ENCODE peak calls at places on chromosomes 5 and 9, in five cellular contexts. V is cardiac muscle cell, I is HFFc6, K is fibroblast of lung, B is adrenal gland. F is an unnamed sample.
A peak's percentile ranks its signal among the peaks of the same experiment; 100 is the strongest.

GRCh38 chr9:33408087-33408486 is 5.7 kb upstream of the AQP7 start:
- DNase-seq in I (no peak), V (no peak), B (no peak), K (no peak), F (peak; percentile 58)

GRCh38 chr9:93262537-93263310 is 78.8 kb downstream of the WNK2 start:
- DNase-seq in I (no peak), K (no peak), V (no peak), B (peak; percentile 27), F (no peak)

GRCh38 chr9:37732086-37732744 is 21.4 kb upstream of the TRMT10B start:
- DNase-seq in K (no peak), V (no peak), B (no peak), I (no peak), F (no peak)

GRCh38 chr5:79395296-79395695 is 118.6 kb downstream of the HOMER1 start:
- DNase-seq in V (no peak), K (no peak), I (no peak), B (no peak), F (no peak)

GRCh38 chr5:67886761-67887160 is 328.8 kb upstream of the PIK3R1 start:
- DNase-seq in K (no peak), V (no peak), I (no peak), B (no peak), F (no peak)

GRCh38 chr9:38036359-38037084 is 32.5 kb downstream of the SHB start:
- DNase-seq in V (peak; percentile 77), I (peak; percentile 58), B (peak; percentile 66), K (no peak), F (no peak)

GRCh38 chr9:21812415-21812814 is 10.0 kb downstream of the MTAP start:
- DNase-seq in K (no peak), I (peak; percentile 69), V (peak; percentile 50), B (no peak), F (peak; percentile 82)

GRCh38 chr9:87834357-87834756 is 48.3 kb upstream of the SPATA31E1 start:
- DNase-seq in I (no peak), B (no peak), V (peak; percentile 7), K (no peak), F (no peak)

GRCh38 chr9:119216891-119217290 is 152.3 kb downstream of the BRINP1 start:
- DNase-seq in K (no peak), B (peak; percentile 85), I (no peak), V (peak; percentile 1), F (no peak)

GRCh38 chr5:141084487-141084989 is 9.9 kb upstream of the PCDHB2 start:
- DNase-seq in B (peak; percentile 58), K (peak; percentile 43), V (peak; percentile 41), I (peak; percentile 71), F (peak; percentile 59)

GRCh38 chr5:179762781-179763176 is 30.2 kb downstream of the MAML1 start:
- DNase-seq in I (peak; percentile 47), V (peak; percentile 32), B (no peak), K (peak; percentile 78), F (peak; percentile 56)

GRCh38 chr5:67166460-67166871 is 30.1 kb downstream of the CD180 start:
- DNase-seq in I (no peak), K (no peak), B (peak; percentile 71), V (no peak), F (no peak)

GRCh38 chr5:79146352-79146751 is 34.7 kb downstream of the BHMT start:
- DNase-seq in V (peak; percentile 41), I (no peak), B (no peak), K (peak; percentile 5), F (peak; percentile 76)

GRCh38 chr5:102811962-102812361 is 56.9 kb downstream of the PAM start:
- DNase-seq in V (no peak), B (no peak), K (peak; percentile 70), I (peak; percentile 46), F (peak; percentile 70)

GRCh38 chr5:151284392-151284967 is 19.1 kb downstream of the SLC36A3 start:
- DNase-seq in K (no peak), V (no peak), B (no peak), I (no peak), F (no peak)

GRCh38 chr9:110919609-110920008 is 118.7 kb downstream of the LPAR1 start:
- DNase-seq in I (peak; percentile 85), K (peak; percentile 92), B (no peak), V (peak; percentile 84), F (peak; percentile 26)

GRCh38 chr5:167582263-167582662 is 709.2 kb upstream of the WWC1 start:
- DNase-seq in V (peak; percentile 52), I (peak; percentile 26), K (peak; percentile 40), B (no peak), F (peak; percentile 57)

GRCh38 chr9:20236676-20237075 is 385.6 kb downstream of the MLLT3 start:
- DNase-seq in V (no peak), B (no peak), I (no peak), K (no peak), F (peak; percentile 93)

GRCh38 chr5:102718819-102719218 is 36.3 kb upstream of the PAM start:
- DNase-seq in V (no peak), I (peak; percentile 26), K (no peak), B (no peak), F (peak; percentile 59)

GRCh38 chr5:139132515-139132914 is 65.7 kb downstream of the SIL1 start:
- DNase-seq in B (no peak), K (no peak), I (no peak), V (no peak), F (no peak)

GRCh38 chr9:124390812-124391658 is 24.2 kb downstream of the PSMB7 start:
- DNase-seq in B (no peak), K (peak; percentile 72), I (no peak), V (no peak), F (peak; percentile 61)

GRCh38 chr5:10757043-10757442 is 4.0 kb downstream of the DAP start:
- DNase-seq in I (no peak), V (no peak), B (no peak), K (no peak), F (no peak)

GRCh38 chr5:139668064-139668880 is 20.1 kb downstream of the CXXC5 start:
- DNase-seq in B (no peak), K (peak; percentile 42), V (peak; percentile 57), I (peak; percentile 65), F (peak; percentile 66)

GRCh38 chr9:125529589-125530515 is 177.2 kb downstream of the MAPKAP1 start:
- DNase-seq in B (no peak), K (no peak), V (no peak), I (no peak), F (no peak)

GRCh38 chr9:17425379-17425778 is 153.5 kb upstream of the SH3GL2 start:
- DNase-seq in B (no peak), V (no peak), I (no peak), K (no peak), F (no peak)

GRCh38 chr5:54646285-54647101 is 128.9 kb downstream of the SNX18 start:
- DNase-seq in B (peak; percentile 83), I (peak; percentile 18), K (peak; percentile 95), V (peak; percentile 94), F (no peak)

GRCh38 chr5:170338933-170339779 is 41.6 kb upstream of the LCP2 start:
- DNase-seq in B (no peak), V (no peak), K (no peak), I (no peak), F (peak; percentile 48)

GRCh38 chr9:106575903-106576755 is 286.8 kb upstream of the ZNF462 start:
- DNase-seq in V (no peak), B (no peak), K (no peak), I (no peak), F (no peak)

GRCh38 chr9:118331622-118332045 is 627.4 kb downstream of the TLR4 start:
- DNase-seq in B (peak; percentile 67), K (peak; percentile 0), I (peak; percentile 30), V (peak; percentile 0), F (peak; percentile 83)

GRCh38 chr5:172171118-172171775 is 16.8 kb downstream of the STK10 start:
- DNase-seq in V (no peak), K (no peak), B (no peak), I (no peak), F (no peak)

GRCh38 chr5:147403659-147404640 is 105.9 kb downstream of the DPYSL3 start:
- DNase-seq in I (peak; percentile 96), K (peak; percentile 99), V (peak; percentile 98), B (peak; percentile 85), F (peak; percentile 69)

DNA sequence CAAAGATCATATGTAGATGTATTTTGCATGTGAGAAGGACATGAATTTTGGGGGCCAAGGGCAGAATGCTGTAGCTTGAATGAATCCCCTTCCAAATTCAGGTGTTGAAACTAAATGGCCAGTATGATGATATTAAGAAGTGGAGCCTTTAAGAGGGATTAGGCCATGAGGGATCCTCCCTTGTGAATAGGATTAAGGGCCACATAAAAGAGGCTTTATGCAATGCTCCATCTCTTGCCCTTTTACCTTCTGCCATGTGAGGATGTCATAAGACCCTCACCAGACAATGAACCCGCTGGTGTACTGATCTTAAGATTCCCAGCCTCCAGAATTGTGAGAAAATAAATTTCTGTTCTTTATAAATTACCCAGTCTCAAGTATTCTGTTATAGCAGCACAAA is 206.1 kb downstream of the YTHDC2 start:
- DNase-seq in B (no peak), K (no peak), V (no peak), I (no peak), F (no peak)
- TF ChIP-seq CTCF in B (no peak), K (no peak), V (no peak), I (no peak), F (no peak)

GRCh38 chr5:3346111-3346820 is 249.4 kb upstream of the IRX1 start:
- DNase-seq in I (no peak), B (no peak), V (no peak), K (no peak), F (no peak)
- TF ChIP-seq CTCF in I (no peak), B (no peak), V (no peak), K (no peak), F (no peak)

GRCh38 chr5:61168951-61169350 is 6.7 kb upstream of the SMIM15 start:
- DNase-seq in B (no peak), V (no peak), K (no peak), I (no peak), F (no peak)

GRCh38 chr5:61162832-61163567 is 732 bp upstream of the SMIM15 start:
- DNase-seq in V (peak; percentile 40), B (peak; percentile 59), I (peak; percentile 16), K (peak; percentile 35), F (peak; percentile 76)

GRCh38 chr5:61163905-61164304 is 1.6 kb upstream of the SMIM15 start:
- DNase-seq in K (no peak), I (no peak), B (no peak), V (no peak), F (no peak)

GRCh38 chr5:61171479-61171878 is 9.2 kb upstream of the SMIM15 start:
- DNase-seq in K (no peak), B (no peak), V (no peak), I (no peak), F (no peak)

GRCh38 chr5:61167382-61167781 is 5.1 kb upstream of the SMIM15 start:
- DNase-seq in V (peak; percentile 55), I (no peak), K (peak; percentile 69), B (no peak), F (peak; percentile 64)
- TF ChIP-seq CTCF in V (peak; percentile 42), I (peak; percentile 56), K (peak; percentile 32), B (peak; percentile 27), F (peak; percentile 79)

GRCh38 chr5:6572825-6573380 is 59.9 kb downstream of the NSUN2 start:
- DNase-seq in I (no peak), B (peak; percentile 33), K (no peak), V (no peak), F (no peak)

GRCh38 chr5:6572086-6572824 is 60.6 kb downstream of the NSUN2 start:
- DNase-seq in B (peak; percentile 35), V (no peak), K (no peak), I (no peak), F (no peak)

GRCh38 chr5:6574111-6574510 is 58.7 kb downstream of the NSUN2 start:
- DNase-seq in K (no peak), V (no peak), I (no peak), B (no peak), F (no peak)

GRCh38 chr5:6573651-6574101 is 59.2 kb downstream of the NSUN2 start:
- DNase-seq in K (no peak), I (no peak), B (peak; percentile 25), V (no peak), F (no peak)

GRCh38 chr5:6574537-6574936 is 58.3 kb downstream of the NSUN2 start:
- DNase-seq in K (no peak), V (no peak), I (no peak), B (peak; percentile 46), F (no peak)
- TF ChIP-seq CTCF in K (no peak), V (no peak), I (no peak), B (no peak), F (no peak)